ENCODE peak calls at places on chromosomes 2 and 18, in five cellular contexts. Z is AG04450; K is colonic mucosa; Q is CD8-positive, alpha-beta T cell; N is A549. M is an unnamed sample.
A peak's percentile ranks its signal among the peaks of the same experiment; 100 is the strongest.

GRCh38 chr2:96961551-96961950 is 24.8 kb downstream of the FAM178B start:
- DNase-seq in Z (no peak), K (no peak), Q (no peak), N (no peak), M (no peak)

GRCh38 chr2:146850746-146851145 is 994.1 kb upstream of the ACVR2A start:
- DNase-seq in Z (no peak), K (no peak), Q (no peak), N (no peak), M (no peak)

GRCh38 chr18:55289048-55289447 is 298.9 kb downstream of the TCF4 start:
- DNase-seq in Z (no peak), K (no peak), Q (no peak), N (no peak), M (no peak)

GRCh38 chr18:79326413-79327198 is 69.1 kb upstream of the NFATC1 start:
- DNase-seq in Z (no peak), K (no peak), Q (no peak), N (no peak), M (no peak)

GRCh38 chr18:26262156-26262555 is 35.9 kb downstream of the TAF4B start:
- DNase-seq in Z (no peak), K (no peak), Q (no peak), N (no peak), M (no peak)

GRCh38 chr2:43100883-43101662 is 125.3 kb downstream of the ZFP36L2 start:
- DNase-seq in Z (no peak), K (no peak), Q (no peak), N (no peak), M (no peak)

GRCh38 chr2:238955648-238956531 is 108.0 kb downstream of the TWIST2 start:
- DNase-seq in Z (no peak), K (no peak), Q (no peak), N (no peak), M (peak; percentile 27)

GRCh38 chr2:109409347-109410020 is 204.3 kb downstream of the SEPTIN10 start:
- DNase-seq in Z (no peak), K (no peak), Q (no peak), N (no peak), M (no peak)

GRCh38 chr18:825891-826585 is 14.0 kb upstream of the YES1 start:
- DNase-seq in Z (no peak), K (no peak), Q (no peak), N (no peak), M (no peak)

GRCh38 chr2:237072067-237072931 is 13.4 kb upstream of the COPS8 start:
- DNase-seq in Z (no peak), K (peak; percentile 77), Q (peak; percentile 47), N (peak; percentile 33), M (peak; percentile 44)

GRCh38 chr2:113692698-113693428 is 63.6 kb downstream of the SLC35F5 start:
- DNase-seq in Z (no peak), K (no peak), Q (no peak), N (no peak), M (no peak)

GRCh38 chr2:189312643-189313042 is 128.6 kb upstream of the WDR75 start:
- DNase-seq in Z (no peak), K (no peak), Q (no peak), N (no peak), M (no peak)

GRCh38 chr18:2589345-2590060 is 18.1 kb downstream of the NDC80 start:
- DNase-seq in Z (no peak), K (no peak), Q (no peak), N (no peak), M (peak; percentile 77)

GRCh38 chr18:48829443-48830149 is 121.2 kb downstream of the SMAD7 start:
- DNase-seq in Z (no peak), K (no peak), Q (no peak), N (no peak), M (no peak)

GRCh38 chr2:42249887-42250286 is 80.7 kb downstream of the EML4 start:
- DNase-seq in Z (no peak), K (peak; percentile 59), Q (no peak), N (no peak), M (no peak)

GRCh38 chr2:165889761-165890242 is 63.8 kb downstream of the TTC21B start:
- DNase-seq in Z (no peak), K (no peak), Q (no peak), N (no peak), M (no peak)

GRCh38 chr2:165891345-165891744 is 62.2 kb downstream of the TTC21B start:
- DNase-seq in Z (no peak), K (no peak), Q (no peak), N (no peak), M (no peak)

GRCh38 chr2:165886487-165887146 is 67.0 kb downstream of the TTC21B start:
- DNase-seq in Z (no peak), K (no peak), Q (no peak), N (no peak), M (no peak)

GRCh38 chr2:165891943-165892342 is 61.6 kb downstream of the TTC21B start:
- DNase-seq in Z (no peak), K (no peak), Q (no peak), N (no peak), M (no peak)

DNA sequence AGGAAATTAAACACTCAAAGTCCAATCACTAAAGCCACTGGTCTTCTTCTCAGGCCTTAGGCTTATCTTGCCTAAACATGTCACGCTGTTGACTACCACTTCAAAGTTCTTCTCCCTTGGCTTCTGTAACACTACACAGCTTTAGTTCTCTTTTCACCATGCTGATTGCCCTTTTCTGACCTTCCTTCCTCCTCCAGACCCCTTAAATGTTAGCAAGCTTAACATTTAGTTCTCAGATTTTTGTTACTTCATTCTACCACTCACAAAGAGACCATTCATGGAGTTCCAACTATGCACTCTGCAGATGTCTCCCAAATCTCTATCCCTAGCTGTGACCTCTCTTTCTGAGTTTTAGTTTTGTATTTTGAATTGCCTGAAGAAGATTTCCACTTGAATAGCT is 64.4 kb downstream of the TTC21B start:
- DNase-seq in Z (no peak), K (no peak), Q (no peak), N (no peak), M (no peak)
- H3K27ac ChIP-seq in Z (no peak overlapping the region), K (no peak overlapping the region), Q (no peak overlapping the region), N (no peak overlapping the region), M (no peak overlapping the region)

DNA sequence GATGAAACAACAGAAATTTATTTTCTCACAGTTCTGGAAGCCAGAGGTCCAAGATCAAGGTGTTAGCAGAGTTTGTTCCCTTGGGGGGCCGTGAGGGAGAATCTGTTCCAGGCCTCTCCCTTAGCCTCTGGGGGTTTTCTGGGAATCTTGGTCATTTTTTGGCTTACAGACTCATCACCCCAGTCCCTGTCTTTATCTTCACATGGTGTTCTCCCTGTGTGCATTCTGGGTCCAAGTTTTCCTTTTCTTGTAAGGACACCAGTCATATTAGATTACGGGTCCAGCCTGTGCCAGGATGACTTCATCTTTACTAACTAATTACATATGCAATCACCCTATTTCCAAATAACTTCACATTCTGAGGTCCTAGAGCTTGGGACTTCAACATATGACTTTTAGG is 292.5 kb upstream of the TRIB2 start:
- DNase-seq in Z (no peak), K (no peak), Q (no peak), N (no peak), M (no peak)
- H3K27ac ChIP-seq in Z (no peak overlapping the region), K (no peak overlapping the region), Q (no peak overlapping the region), N (no peak overlapping the region), M (no peak overlapping the region)

GRCh38 chr2:45302011-45302325 is 292.7 kb upstream of the SIX2 start:
- DNase-seq in Z (no peak), K (no peak), Q (no peak), N (no peak), M (no peak)

GRCh38 chr2:45299361-45299760 is 290.1 kb upstream of the SIX2 start:
- DNase-seq in Z (no peak), K (no peak), Q (no peak), N (no peak), M (no peak)

GRCh38 chr2:45303417-45304202 is 294.4 kb upstream of the SIX2 start:
- DNase-seq in Z (no peak), K (no peak), Q (no peak), N (no peak), M (no peak)

GRCh38 chr2:45300026-45300750 is 290.9 kb upstream of the SIX2 start:
- DNase-seq in Z (no peak), K (peak; percentile 76), Q (no peak), N (no peak), M (no peak)

GRCh38 chr2:45301307-45302010 is 292.2 kb upstream of the SIX2 start:
- DNase-seq in Z (no peak), K (peak; percentile 40), Q (no peak), N (no peak), M (no peak)
- H3K27ac ChIP-seq in Z (no peak overlapping the region), K (no peak overlapping the region), Q (no peak overlapping the region), N (no peak overlapping the region), M (no peak overlapping the region)

DNA sequence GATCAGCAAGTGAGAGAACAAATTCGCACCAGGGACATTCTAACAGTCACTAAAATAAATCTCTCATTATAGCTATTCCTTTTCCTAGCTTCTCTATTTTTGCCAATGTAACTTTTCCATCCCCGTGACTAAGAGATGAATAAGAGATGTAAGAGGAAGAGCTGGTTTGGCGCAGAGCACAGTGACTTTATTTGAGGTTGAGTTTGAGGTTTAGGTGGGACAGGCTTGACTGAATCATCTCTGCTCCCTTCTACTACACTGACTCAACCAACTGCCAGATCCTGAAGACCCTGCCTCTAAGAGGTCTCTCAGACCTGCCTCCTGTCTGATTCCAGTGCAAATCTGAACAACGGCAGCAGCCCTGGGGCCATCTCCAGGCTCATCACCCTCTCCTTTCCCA is 28.0 kb downstream of the RFX8 start:
- DNase-seq in Z (peak; percentile 38), K (no peak), Q (no peak), N (no peak), M (peak; percentile 34)
- H3K27ac ChIP-seq in Z (peak overlapping the region; percentile 47), K (no peak overlapping the region), Q (no peak overlapping the region), N (no peak overlapping the region), M (no peak overlapping the region)

GRCh38 chr2:207255565-207255964 is 89.8 kb upstream of the KLF7 start:
- DNase-seq in Z (no peak), K (no peak), Q (no peak), N (no peak), M (no peak)

GRCh38 chr2:207257291-207258190 is 91.8 kb upstream of the KLF7 start:
- DNase-seq in Z (no peak), K (no peak), Q (no peak), N (no peak), M (no peak)

GRCh38 chr2:207258191-207258991 is 92.6 kb upstream of the KLF7 start:
- DNase-seq in Z (peak; percentile 99), K (peak; percentile 56), Q (no peak), N (peak; percentile 66), M (peak; percentile 86)

GRCh38 chr2:207256026-207256425 is 90.3 kb upstream of the KLF7 start:
- DNase-seq in Z (no peak), K (no peak), Q (no peak), N (no peak), M (no peak)

DNA sequence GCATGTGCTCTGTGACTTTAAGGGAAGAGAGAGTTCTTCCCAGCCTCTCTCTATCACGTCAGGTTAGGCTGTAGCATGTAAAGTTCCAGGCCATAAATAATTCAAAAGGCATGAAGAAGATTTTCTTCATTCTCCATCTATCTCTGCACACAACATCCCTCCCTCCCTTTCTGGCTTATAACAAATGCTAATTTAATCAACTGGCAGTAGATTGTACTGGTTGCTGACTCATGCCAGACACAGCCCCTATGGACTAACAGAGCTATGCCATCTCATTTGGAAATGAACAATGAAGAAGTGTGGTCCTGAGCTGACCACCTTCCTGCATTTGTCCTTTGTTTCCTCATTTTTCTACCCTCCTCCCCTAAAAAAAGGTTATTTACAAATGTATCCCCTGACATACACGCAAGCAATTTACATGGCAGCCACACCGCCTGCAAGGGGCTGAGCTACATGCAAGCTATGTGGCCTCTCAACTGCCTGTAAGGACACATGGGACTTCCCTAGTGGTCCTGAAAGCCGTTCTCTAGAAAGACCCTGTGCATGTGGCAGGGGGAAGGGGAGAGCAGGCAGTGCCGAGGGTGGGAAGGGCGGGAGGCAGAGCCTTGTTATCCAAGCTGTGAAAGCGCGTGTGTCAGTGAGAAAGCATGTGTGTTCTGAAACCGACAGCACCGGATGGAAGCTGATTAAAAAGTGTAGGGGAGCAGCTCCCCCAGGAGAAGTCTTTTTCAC is 90.9 kb upstream of the KLF7 start:
- DNase-seq in Z (no peak), K (no peak), Q (no peak), N (no peak), M (no peak)
- H3K27ac ChIP-seq in Z (peak overlapping the region; percentile 97), K (peak overlapping the region; percentile 44), Q (no peak overlapping the region), N (peak overlapping the region; percentile 89), M (peak overlapping the region; percentile 86)